ENCODE peak calls at places on chromosome 5, in six cellular contexts. One of them, this sample, is unnamed.

GRCh38 chr5:75412111-75412990 is 75.3 kb downstream of the HMGCR start:
- DNase-seq in IMR-90: peak; percentile 91
- DNase-seq in neuronal stem cell: no peak
- DNase-seq in trophoblast cell: no peak
- DNase-seq in H1: no peak
- DNase-seq in mesenchymal stem cell: peak; percentile 67
- DNase-seq in this sample: no peak

GRCh38 chr5:116300016-116300601 is 215.3 kb downstream of the COMMD10 start:
- DNase-seq in IMR-90: no peak
- DNase-seq in neuronal stem cell: no peak
- DNase-seq in trophoblast cell: no peak
- DNase-seq in H1: no peak
- DNase-seq in mesenchymal stem cell: peak; percentile 48
- DNase-seq in this sample: no peak

GRCh38 chr5:59174248-59174844 is 591.5 kb downstream of the RAB3C start:
- DNase-seq in IMR-90: peak; percentile 87
- DNase-seq in neuronal stem cell: peak; percentile 23
- DNase-seq in trophoblast cell: peak; percentile 44
- DNase-seq in H1: no peak
- DNase-seq in mesenchymal stem cell: peak; percentile 82
- DNase-seq in this sample: no peak

GRCh38 chr5:179416114-179416730 is 71.0 kb upstream of the ADAMTS2 start:
- DNase-seq in IMR-90: no peak
- DNase-seq in neuronal stem cell: no peak
- DNase-seq in trophoblast cell: no peak
- DNase-seq in H1: peak; percentile 19
- DNase-seq in mesenchymal stem cell: no peak
- DNase-seq in this sample: no peak

GRCh38 chr5:132427285-132428146 is 58.0 kb downstream of the SLC22A5 start:
- DNase-seq in IMR-90: no peak
- DNase-seq in neuronal stem cell: no peak
- DNase-seq in trophoblast cell: peak; percentile 77
- DNase-seq in H1: peak; percentile 43
- DNase-seq in mesenchymal stem cell: no peak
- DNase-seq in this sample: no peak

GRCh38 chr5:97044057-97044456 is 98.4 kb downstream of the LIX1 start:
- DNase-seq in IMR-90: peak; percentile 18
- DNase-seq in neuronal stem cell: no peak
- DNase-seq in trophoblast cell: peak; percentile 35
- DNase-seq in H1: peak; percentile 75
- DNase-seq in mesenchymal stem cell: peak; percentile 6
- DNase-seq in this sample: peak; percentile 84

GRCh38 chr5:164235176-164235914 is 729.9 kb downstream of the MAT2B start:
- DNase-seq in IMR-90: peak; percentile 79
- DNase-seq in neuronal stem cell: no peak
- DNase-seq in trophoblast cell: no peak
- DNase-seq in H1: no peak
- DNase-seq in mesenchymal stem cell: peak; percentile 2
- DNase-seq in this sample: no peak

GRCh38 chr5:103464801-103465484 is 97.6 kb downstream of the NUDT12 start:
- DNase-seq in IMR-90: no peak
- DNase-seq in neuronal stem cell: no peak
- DNase-seq in trophoblast cell: no peak
- DNase-seq in H1: no peak
- DNase-seq in mesenchymal stem cell: no peak
- DNase-seq in this sample: no peak

GRCh38 chr5:40405230-40405629 is 274.5 kb upstream of the PTGER4 start:
- DNase-seq in IMR-90: no peak
- DNase-seq in neuronal stem cell: no peak
- DNase-seq in trophoblast cell: no peak
- DNase-seq in H1: no peak
- DNase-seq in mesenchymal stem cell: peak; percentile 50
- DNase-seq in this sample: no peak

GRCh38 chr5:50440651-50441478 is at the start of gene EMB:
- DNase-seq in IMR-90: no peak
- DNase-seq in neuronal stem cell: peak; percentile 57
- DNase-seq in trophoblast cell: peak; percentile 19
- DNase-seq in H1: peak; percentile 84
- DNase-seq in mesenchymal stem cell: peak; percentile 29
- DNase-seq in this sample: peak; percentile 92

GRCh38 chr5:34598177-34598794 is 57.8 kb upstream of the RAI14 start:
- DNase-seq in IMR-90: peak; percentile 96
- DNase-seq in neuronal stem cell: no peak
- DNase-seq in trophoblast cell: peak; percentile 34
- DNase-seq in H1: no peak
- DNase-seq in mesenchymal stem cell: peak; percentile 96
- DNase-seq in this sample: no peak

GRCh38 chr5:162209005-162209605 is 141.5 kb downstream of the GABRG2 start:
- DNase-seq in IMR-90: no peak
- DNase-seq in neuronal stem cell: peak; percentile 64
- DNase-seq in trophoblast cell: peak; percentile 33
- DNase-seq in H1: peak; percentile 70
- DNase-seq in mesenchymal stem cell: no peak
- DNase-seq in this sample: peak; percentile 85

GRCh38 chr5:42912184-42912766 is 100.6 kb upstream of the SELENOP start:
- DNase-seq in IMR-90: peak; percentile 72
- DNase-seq in neuronal stem cell: no peak
- DNase-seq in trophoblast cell: no peak
- DNase-seq in H1: no peak
- DNase-seq in mesenchymal stem cell: peak; percentile 61
- DNase-seq in this sample: no peak

GRCh38 chr5:122781465-122781864 is 6.6 kb downstream of the SNX2 start:
- DNase-seq in IMR-90: no peak
- DNase-seq in neuronal stem cell: no peak
- DNase-seq in trophoblast cell: no peak
- DNase-seq in H1: no peak
- DNase-seq in mesenchymal stem cell: no peak
- DNase-seq in this sample: no peak

GRCh38 chr5:148382961-148383360 is 797 bp upstream of the FBXO38 start:
- DNase-seq in IMR-90: no peak
- DNase-seq in neuronal stem cell: no peak
- DNase-seq in trophoblast cell: no peak
- DNase-seq in H1: no peak
- DNase-seq in mesenchymal stem cell: no peak
- DNase-seq in this sample: no peak

GRCh38 chr5:35050541-35051126 is 2.9 kb upstream of the AGXT2 start:
- DNase-seq in IMR-90: no peak
- DNase-seq in neuronal stem cell: no peak
- DNase-seq in trophoblast cell: no peak
- DNase-seq in H1: no peak
- DNase-seq in mesenchymal stem cell: no peak
- DNase-seq in this sample: no peak

GRCh38 chr5:55993628-55994501 is 898 bp downstream of the IL6ST start:
- DNase-seq in IMR-90: no peak
- DNase-seq in neuronal stem cell: no peak
- DNase-seq in trophoblast cell: no peak
- DNase-seq in H1: no peak
- DNase-seq in mesenchymal stem cell: peak; percentile 45
- DNase-seq in this sample: no peak

GRCh38 chr5:10301266-10301665 is 6.4 kb downstream of the CMBL start:
- DNase-seq in IMR-90: no peak
- DNase-seq in neuronal stem cell: no peak
- DNase-seq in trophoblast cell: no peak
- DNase-seq in H1: no peak
- DNase-seq in mesenchymal stem cell: no peak
- DNase-seq in this sample: no peak

GRCh38 chr5:38616061-38616460 is 59.6 kb upstream of the LIFR start:
- DNase-seq in IMR-90: no peak
- DNase-seq in neuronal stem cell: no peak
- DNase-seq in trophoblast cell: no peak
- DNase-seq in H1: no peak
- DNase-seq in mesenchymal stem cell: no peak
- DNase-seq in this sample: no peak

GRCh38 chr5:38618154-38618553 is 61.7 kb upstream of the LIFR start:
- DNase-seq in IMR-90: no peak
- DNase-seq in neuronal stem cell: no peak
- DNase-seq in trophoblast cell: no peak
- DNase-seq in H1: no peak
- DNase-seq in mesenchymal stem cell: no peak
- DNase-seq in this sample: no peak

GRCh38 chr5:38613475-38613874 is 57.0 kb upstream of the LIFR start:
- DNase-seq in IMR-90: no peak
- DNase-seq in neuronal stem cell: no peak
- DNase-seq in trophoblast cell: no peak
- DNase-seq in H1: no peak
- DNase-seq in mesenchymal stem cell: no peak
- DNase-seq in this sample: no peak

GRCh38 chr5:38615042-38615441 is 58.6 kb upstream of the LIFR start:
- DNase-seq in IMR-90: no peak
- DNase-seq in neuronal stem cell: no peak
- DNase-seq in trophoblast cell: no peak
- DNase-seq in H1: no peak
- DNase-seq in mesenchymal stem cell: no peak
- DNase-seq in this sample: no peak

GRCh38 chr5:38613992-38614836 is 57.8 kb upstream of the LIFR start:
- DNase-seq in IMR-90: no peak
- DNase-seq in neuronal stem cell: no peak
- DNase-seq in trophoblast cell: no peak
- DNase-seq in H1: no peak
- DNase-seq in mesenchymal stem cell: no peak
- DNase-seq in this sample: no peak
- H4K8ac ChIP-seq in IMR-90: no peak overlapping the region
- H4K8ac ChIP-seq in neuronal stem cell: no peak overlapping the region
- H4K8ac ChIP-seq in trophoblast cell: no peak overlapping the region
- H4K8ac ChIP-seq in H1: no peak overlapping the region
- H4K8ac ChIP-seq in mesenchymal stem cell: no peak overlapping the region
- H4K8ac ChIP-seq in this sample: no peak overlapping the region

DNA sequence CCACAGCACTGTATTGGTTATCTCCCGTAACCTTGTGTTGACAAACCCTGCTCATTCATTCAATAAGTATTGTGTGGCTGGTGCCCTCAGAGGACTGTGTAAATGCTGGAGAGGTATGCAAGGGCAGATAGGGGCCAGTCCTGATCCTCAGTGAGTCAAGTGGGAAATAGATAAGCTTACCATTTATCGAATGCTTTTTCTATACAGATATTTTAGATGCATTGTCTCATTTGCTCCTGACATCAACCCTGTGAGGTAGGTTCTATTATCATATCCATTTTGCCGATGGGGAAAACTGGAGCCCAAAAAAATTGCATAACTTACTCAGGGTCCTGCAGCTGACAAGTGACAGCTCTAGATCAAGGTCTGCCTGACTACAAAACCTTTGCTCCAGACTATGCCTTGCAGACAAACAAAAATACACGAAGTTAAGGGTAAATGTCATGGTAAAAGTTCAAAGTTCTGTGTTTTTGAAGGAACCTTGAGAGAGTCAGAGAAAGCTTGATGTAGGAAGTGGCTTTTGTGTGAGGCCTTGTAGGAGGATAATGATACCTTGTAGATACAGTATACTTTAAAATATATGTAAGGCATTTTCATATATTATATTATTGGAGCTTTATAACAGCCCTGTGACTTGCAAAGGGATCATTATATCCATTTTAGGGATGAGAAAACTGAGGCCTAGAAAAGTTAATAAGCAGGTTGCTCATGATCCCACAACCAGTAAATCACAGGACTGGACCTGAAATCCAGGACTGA is 22.7 kb downstream of the CYFIP2 start:
- DNase-seq in IMR-90: no peak
- DNase-seq in neuronal stem cell: no peak
- DNase-seq in trophoblast cell: peak; percentile 78
- DNase-seq in H1: no peak
- DNase-seq in mesenchymal stem cell: no peak
- DNase-seq in this sample: no peak
- H3K14ac ChIP-seq in IMR-90: no peak overlapping the region
- H3K14ac ChIP-seq in neuronal stem cell: no peak overlapping the region
- H3K14ac ChIP-seq in trophoblast cell: no peak overlapping the region
- H3K14ac ChIP-seq in H1: no peak overlapping the region
- H3K14ac ChIP-seq in mesenchymal stem cell: no peak overlapping the region
- H3K14ac ChIP-seq in this sample: no peak overlapping the region

DNA sequence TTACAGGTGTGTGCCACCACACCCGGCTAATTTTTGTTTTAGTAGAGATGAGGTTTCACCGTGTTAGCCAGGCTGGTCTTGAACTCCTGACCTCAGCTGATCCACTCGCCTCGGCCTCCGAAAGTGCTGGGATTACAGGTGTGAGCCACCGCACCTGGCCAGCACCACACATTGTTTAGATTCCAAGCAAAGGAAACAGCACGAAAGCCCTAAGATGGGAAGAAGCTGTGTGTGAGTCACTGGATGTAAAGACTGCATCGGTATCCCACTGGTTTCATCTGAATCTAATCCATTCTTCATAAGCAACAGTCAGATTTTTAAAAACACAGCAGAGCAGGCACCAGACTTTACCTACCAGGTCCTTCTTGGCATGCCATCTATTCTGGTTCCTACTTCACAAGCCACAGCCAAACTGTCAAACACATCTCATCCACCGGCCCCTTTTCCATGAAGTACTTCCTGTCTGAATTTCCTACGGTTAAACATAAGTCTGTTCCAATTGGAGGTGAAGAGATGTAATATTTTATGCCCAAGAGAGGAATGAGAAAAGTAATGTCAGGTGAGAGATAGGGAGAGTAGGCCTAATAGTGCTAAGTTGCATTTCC is 17.4 kb downstream of the UBTD2 start:
- DNase-seq in IMR-90: peak; percentile 25
- DNase-seq in neuronal stem cell: no peak
- DNase-seq in trophoblast cell: peak; percentile 48
- DNase-seq in H1: no peak
- DNase-seq in mesenchymal stem cell: no peak
- DNase-seq in this sample: peak; percentile 42
- H4K8ac ChIP-seq in IMR-90: no peak overlapping the region
- H4K8ac ChIP-seq in neuronal stem cell: no peak overlapping the region
- H4K8ac ChIP-seq in trophoblast cell: no peak overlapping the region
- H4K8ac ChIP-seq in H1: no peak overlapping the region
- H4K8ac ChIP-seq in mesenchymal stem cell: no peak overlapping the region
- H4K8ac ChIP-seq in this sample: no peak overlapping the region

DNA sequence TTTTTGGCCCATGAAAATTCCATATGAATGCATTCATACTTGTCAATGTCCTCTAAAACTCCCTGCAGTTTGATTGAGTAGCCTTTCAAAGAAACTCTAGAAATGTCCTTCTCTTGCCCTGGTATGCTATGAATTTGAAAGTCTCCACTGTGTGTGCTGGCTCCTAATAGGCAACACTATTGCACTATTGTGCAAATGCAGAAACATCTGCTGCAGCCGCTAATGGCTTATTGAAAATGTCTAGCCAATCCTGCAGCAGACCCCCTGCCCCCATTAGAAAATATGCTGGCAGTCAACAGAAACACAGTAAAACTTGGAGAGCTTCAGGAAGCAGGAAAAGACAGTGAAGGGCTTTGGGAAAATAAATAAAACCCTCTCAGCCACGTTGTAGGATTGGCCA is 87.3 kb upstream of the GRAMD2B start:
- DNase-seq in IMR-90: peak; percentile 18
- DNase-seq in neuronal stem cell: no peak
- DNase-seq in trophoblast cell: no peak
- DNase-seq in H1: no peak
- DNase-seq in mesenchymal stem cell: peak; percentile 77
- DNase-seq in this sample: no peak
- H3K14ac ChIP-seq in IMR-90: no peak overlapping the region
- H3K14ac ChIP-seq in neuronal stem cell: no peak overlapping the region
- H3K14ac ChIP-seq in trophoblast cell: no peak overlapping the region
- H3K14ac ChIP-seq in H1: no peak overlapping the region
- H3K14ac ChIP-seq in mesenchymal stem cell: no peak overlapping the region
- H3K14ac ChIP-seq in this sample: no peak overlapping the region